ENCODE peak calls at places on chromosomes 1 and 21, in five cellular contexts. B is AG10803, X is cardiac fibroblast, W is right atrium auricular region, I is uterus. F is an unnamed sample.

GRCh38 chr1:151606384-151606783 is 5.5 kb upstream of the SNX27 start:
- DNase-seq in B (no peak), X (peak), W (no peak), I (no peak), F (peak)

GRCh38 chr1:81157686-81158085 is 643.0 kb upstream of the ADGRL2 start:
- DNase-seq in B (no peak), X (peak), W (no peak), I (no peak), F (peak)

GRCh38 chr1:100107696-100108095 is 25.0 kb downstream of the SASS6 start:
- DNase-seq in B (no peak), X (no peak), W (no peak), I (no peak), F (no peak)

GRCh38 chr1:163822933-163823511 is 501.3 kb downstream of the NUF2 start:
- DNase-seq in B (peak), X (peak), W (no peak), I (no peak), F (no peak)

GRCh38 chr1:23558140-23558871 is 995 bp downstream of the ID3 start:
- DNase-seq in B (peak), X (peak), W (no peak), I (peak), F (peak)

GRCh38 chr1:246161626-246162025 is 345.5 kb downstream of the SMYD3 start:
- DNase-seq in B (peak), X (peak), W (no peak), I (no peak), F (peak)

GRCh38 chr1:28507646-28508434 is 2.0 kb downstream of the RCC1 start:
- DNase-seq in B (no peak), X (peak), W (no peak), I (no peak), F (no peak)

GRCh38 chr1:4786061-4786460 is 131.7 kb downstream of the AJAP1 start:
- DNase-seq in B (no peak), X (no peak), W (no peak), I (no peak), F (no peak)

GRCh38 chr1:94418664-94419655 is 771 bp downstream of the ABCD3 start:
- DNase-seq in B (peak), X (peak), W (peak), I (peak), F (peak)

GRCh38 chr1:7579831-7580804 is 191.0 kb upstream of the VAMP3 start:
- DNase-seq in B (no peak), X (no peak), W (no peak), I (no peak), F (no peak)

GRCh38 chr1:32246888-32247273 is at the start of gene FAM167B:
- DNase-seq in B (peak), X (peak), W (peak), I (peak), F (peak)

GRCh38 chr1:183273300-183273699 is 87.2 kb downstream of the LAMC2 start:
- DNase-seq in B (peak), X (peak), W (no peak), I (no peak), F (no peak)

GRCh38 chr1:113551728-113552127 is 161.4 kb downstream of the MAGI3 start:
- DNase-seq in B (no peak), X (peak), W (no peak), I (no peak), F (no peak)

GRCh38 chr1:38029081-38029681 is 16.6 kb downstream of the UTP11 start:
- DNase-seq in B (no peak), X (peak), W (no peak), I (peak), F (peak)

GRCh38 chr1:116804736-116805135 is 50.5 kb downstream of the CD2 start:
- DNase-seq in B (no peak), X (no peak), W (no peak), I (no peak), F (no peak)

GRCh38 chr21:41663805-41664788 is 102.8 kb downstream of the RIPK4 start:
- DNase-seq in B (no peak), X (peak), W (no peak), I (no peak), F (peak)

GRCh38 chr1:97252076-97252475 is 530.5 kb downstream of the PTBP2 start:
- DNase-seq in B (peak), X (peak), W (peak), I (no peak), F (peak)

GRCh38 chr1:160007577-160008200 is 24.1 kb downstream of the PIGM start:
- DNase-seq in B (no peak), X (peak), W (no peak), I (no peak), F (peak)

GRCh38 chr1:1208713-1209433 is 2.5 kb upstream of the TNFRSF18 start:
- DNase-seq in B (no peak), X (no peak), W (no peak), I (no peak), F (no peak)

GRCh38 chr1:7610106-7610731 is 160.9 kb upstream of the VAMP3 start:
- DNase-seq in B (no peak), X (no peak), W (no peak), I (no peak), F (no peak)

GRCh38 chr1:228070851-228071250 is 11.7 kb upstream of the ARF1 start:
- DNase-seq in B (no peak), X (no peak), W (no peak), I (no peak), F (no peak)
- TF ChIP-seq CTCF in B (no peak), X (no peak), W (no peak), I (no peak), F (no peak)

GRCh38 chr1:16110884-16111283 is 37.4 kb upstream of the FAM131C start:
- DNase-seq in B (no peak), X (no peak), W (no peak), I (no peak), F (no peak)
- TF ChIP-seq CTCF in B (no peak), X (no peak), W (no peak), I (no peak), F (no peak)

GRCh38 chr21:30257773-30258172 is 25.0 kb downstream of the KRTAP24-1 start:
- DNase-seq in B (peak), X (peak), W (no peak), I (no peak), F (peak)
- TF ChIP-seq CTCF in B (peak), X (peak), W (peak), I (no peak), F (peak)

GRCh38 chr1:214470132-214470531 is 81.3 kb downstream of the PTPN14 start:
- DNase-seq in B (no peak), X (no peak), W (no peak), I (no peak), F (no peak)

GRCh38 chr1:214469290-214469689 is 82.1 kb downstream of the PTPN14 start:
- DNase-seq in B (no peak), X (no peak), W (no peak), I (no peak), F (no peak)

GRCh38 chr1:214473392-214473791 is 78.0 kb downstream of the PTPN14 start:
- DNase-seq in B (peak), X (peak), W (no peak), I (no peak), F (peak)

GRCh38 chr1:214472362-214472761 is 79.0 kb downstream of the PTPN14 start:
- DNase-seq in B (peak), X (peak), W (no peak), I (no peak), F (no peak)

GRCh38 chr1:214471458-214471857 is 79.9 kb downstream of the PTPN14 start:
- DNase-seq in B (no peak), X (no peak), W (no peak), I (no peak), F (no peak)
- TF ChIP-seq CTCF in B (no peak), X (no peak), W (no peak), I (no peak), F (no peak)

GRCh38 chr1:218439541-218440295 is 94.6 kb downstream of the TGFB2 start:
- DNase-seq in B (peak), X (no peak), W (peak), I (no peak), F (no peak)
- TF ChIP-seq CTCF in B (no peak), X (no peak), W (no peak), I (no peak), F (no peak)

GRCh38 chr1:206664740-206665139 is 20.0 kb upstream of the MAPKAPK2 start:
- DNase-seq in B (no peak), X (no peak), W (no peak), I (no peak), F (no peak)

GRCh38 chr1:206661161-206661820 is 23.4 kb upstream of the MAPKAPK2 start:
- DNase-seq in B (no peak), X (no peak), W (no peak), I (no peak), F (no peak)

GRCh38 chr1:206662396-206663092 is 22.2 kb upstream of the MAPKAPK2 start:
- DNase-seq in B (no peak), X (no peak), W (no peak), I (no peak), F (no peak)

GRCh38 chr1:206666954-206667353 is 17.8 kb upstream of the MAPKAPK2 start:
- DNase-seq in B (no peak), X (no peak), W (no peak), I (no peak), F (no peak)

DNA sequence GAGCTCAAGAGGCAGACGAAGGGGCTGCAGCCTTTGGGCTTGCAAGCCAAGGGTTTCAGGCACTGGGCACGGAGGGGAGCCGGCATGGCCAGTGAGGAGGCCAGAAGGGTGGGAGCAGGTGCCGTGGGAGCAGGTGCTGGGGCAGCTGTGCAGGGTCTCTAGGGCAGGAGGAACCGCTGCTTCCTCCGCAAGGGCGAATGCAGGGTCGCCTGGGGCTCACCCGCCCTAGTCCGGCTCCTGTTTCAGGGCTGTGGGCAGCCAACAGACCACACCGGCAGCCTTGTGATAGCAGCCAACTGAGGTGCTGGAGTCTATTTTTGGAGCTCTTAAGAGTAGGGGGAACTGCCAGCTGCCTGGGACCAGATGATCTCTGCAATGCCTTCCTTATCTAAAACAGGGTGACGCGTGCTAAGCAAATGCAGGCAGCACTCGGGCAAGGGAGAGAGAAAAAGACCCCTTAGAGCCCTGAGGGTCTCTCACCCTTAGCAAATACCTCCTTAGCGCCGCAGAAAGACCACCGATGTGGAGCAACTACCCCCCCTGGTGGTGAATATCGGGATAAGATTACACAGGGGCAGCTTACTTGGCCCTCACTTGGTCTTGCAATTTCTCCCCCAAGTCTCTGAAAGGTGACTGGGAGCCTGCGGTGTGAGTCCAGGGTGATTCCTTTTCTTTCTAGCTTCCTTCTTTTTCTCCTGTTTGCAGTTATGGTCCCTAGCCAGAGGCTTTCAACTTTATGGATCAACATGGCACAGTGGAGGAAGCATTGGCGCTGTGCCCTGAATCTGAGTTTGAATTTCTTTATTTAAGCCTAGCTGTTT is 20.7 kb upstream of the MAPKAPK2 start:
- DNase-seq in B (peak), X (peak), W (peak), I (peak), F (peak)
- TF ChIP-seq CTCF in B (peak), X (peak), W (peak), I (peak), F (peak)